ENCODE peak calls at places on chromosomes 2 and 18, in eight cellular contexts. L, D, R, K, X, Z, I and B are unnamed samples.

GRCh38 chr2:47779416-47779790 is 3.5 kb upstream of the MSH6 start:
- DNase-seq in I (no peak), X (no peak), L (no peak), K (no peak), R (no peak), Z (no peak), D (no peak), B (no peak)

GRCh38 chr2:210663574-210663973 is 107.2 kb downstream of the CPS1 start:
- DNase-seq in R (no peak), K (no peak), I (peak; percentile 36), Z (no peak), X (peak; percentile 47), L (no peak), D (peak; percentile 15), B (no peak)

GRCh38 chr18:39675358-39675757 is 2109.8 kb upstream of the CELF4 start:
- DNase-seq in R (no peak), I (peak; percentile 1), D (no peak), Z (peak; percentile 2), L (no peak), K (no peak), X (peak; percentile 52), B (no peak)

GRCh38 chr2:239886781-239887180 is 138.4 kb downstream of the NDUFA10 start:
- DNase-seq in R (no peak), L (no peak), D (no peak), X (no peak), I (no peak), K (no peak), Z (no peak), B (no peak)

GRCh38 chr2:28394331-28394877 is 1.7 kb downstream of the FOSL2 start:
- DNase-seq in R (peak; percentile 91), D (peak; percentile 48), I (peak; percentile 56), Z (no peak), K (no peak), L (no peak), X (peak; percentile 64), B (no peak)

GRCh38 chr2:105800036-105800755 is 55.5 kb downstream of the NCK2 start:
- DNase-seq in L (no peak), I (peak; percentile 92), Z (no peak), K (no peak), X (peak; percentile 33), R (no peak), D (no peak), B (peak; percentile 40)

GRCh38 chr18:25672490-25672889 is 320.5 kb upstream of the ZNF521 start:
- DNase-seq in L (no peak), R (no peak), K (no peak), D (no peak), Z (no peak), I (peak; percentile 3), X (no peak), B (no peak)

GRCh38 chr2:67374949-67375348 is 22.2 kb upstream of the ETAA1 start:
- DNase-seq in R (no peak), K (no peak), L (no peak), X (peak; percentile 3), D (no peak), Z (no peak), I (no peak), B (no peak)

GRCh38 chr2:68463287-68463877 is 3.7 kb downstream of the FBXO48 start:
- DNase-seq in L (no peak), R (no peak), K (no peak), I (peak; percentile 76), Z (no peak), X (peak; percentile 30), D (peak; percentile 70), B (peak; percentile 59)

GRCh38 chr18:22946841-22947240 is 13.7 kb downstream of the RBBP8 start:
- DNase-seq in R (no peak), D (no peak), X (peak; percentile 39), Z (no peak), I (no peak), K (no peak), L (no peak), B (no peak)

GRCh38 chr2:19714926-19715325 is 186.9 kb downstream of the TTC32 start:
- DNase-seq in X (no peak), K (no peak), Z (no peak), I (no peak), L (no peak), D (no peak), R (no peak), B (no peak)